ENCODE peak calls at places on chromosomes 7 and 10, in six cellular contexts. One of them, this sample, is unnamed.

GRCh38 chr10:48305905-48306264 is 592 bp upstream of the MAPK8 start:
- DNase-seq in GM06990: no peak
- DNase-seq in mucosa of descending colon: no peak
- DNase-seq in GM13977: no peak
- DNase-seq in stimulated activated CD4-positive, alpha-beta T cell treated with anti-CD3 and anti-CD28 coated beads, Interleukin-4, amount 100 ng/mL, for 4 hours: no peak
- DNase-seq in sciatic nerve: no peak
- DNase-seq in this sample: no peak

GRCh38 chr10:89163265-89163995 is 43.7 kb downstream of the CH25H start:
- DNase-seq in GM06990: peak
- DNase-seq in mucosa of descending colon: peak
- DNase-seq in GM13977: peak
- DNase-seq in stimulated activated CD4-positive, alpha-beta T cell treated with anti-CD3 and anti-CD28 coated beads, Interleukin-4, amount 100 ng/mL, for 4 hours: peak
- DNase-seq in sciatic nerve: no peak
- DNase-seq in this sample: no peak

GRCh38 chr7:42495251-42495650 is 258.2 kb upstream of the GLI3 start:
- DNase-seq in GM06990: no peak
- DNase-seq in mucosa of descending colon: no peak
- DNase-seq in GM13977: no peak
- DNase-seq in stimulated activated CD4-positive, alpha-beta T cell treated with anti-CD3 and anti-CD28 coated beads, Interleukin-4, amount 100 ng/mL, for 4 hours: no peak
- DNase-seq in sciatic nerve: no peak
- DNase-seq in this sample: no peak

GRCh38 chr7:142347091-142347490 is 89.2 kb upstream of the PRSS58 start:
- DNase-seq in GM06990: no peak
- DNase-seq in mucosa of descending colon: no peak
- DNase-seq in GM13977: no peak
- DNase-seq in stimulated activated CD4-positive, alpha-beta T cell treated with anti-CD3 and anti-CD28 coated beads, Interleukin-4, amount 100 ng/mL, for 4 hours: no peak
- DNase-seq in sciatic nerve: no peak
- DNase-seq in this sample: no peak

GRCh38 chr10:44960482-44961230 is 1.1 kb downstream of the RASSF4 start:
- DNase-seq in GM06990: no peak
- DNase-seq in mucosa of descending colon: no peak
- DNase-seq in GM13977: peak
- DNase-seq in stimulated activated CD4-positive, alpha-beta T cell treated with anti-CD3 and anti-CD28 coated beads, Interleukin-4, amount 100 ng/mL, for 4 hours: no peak
- DNase-seq in sciatic nerve: no peak
- DNase-seq in this sample: no peak

GRCh38 chr10:3714526-3714925 is 70.5 kb downstream of the KLF6 start:
- DNase-seq in GM06990: no peak
- DNase-seq in mucosa of descending colon: no peak
- DNase-seq in GM13977: no peak
- DNase-seq in stimulated activated CD4-positive, alpha-beta T cell treated with anti-CD3 and anti-CD28 coated beads, Interleukin-4, amount 100 ng/mL, for 4 hours: no peak
- DNase-seq in sciatic nerve: no peak
- DNase-seq in this sample: no peak

GRCh38 chr7:83011954-83012353 is 150.7 kb downstream of the PCLO start:
- DNase-seq in GM06990: no peak
- DNase-seq in mucosa of descending colon: no peak
- DNase-seq in GM13977: no peak
- DNase-seq in stimulated activated CD4-positive, alpha-beta T cell treated with anti-CD3 and anti-CD28 coated beads, Interleukin-4, amount 100 ng/mL, for 4 hours: no peak
- DNase-seq in sciatic nerve: no peak
- DNase-seq in this sample: no peak

GRCh38 chr10:94224656-94225055 is 138.1 kb downstream of the NOC3L start:
- DNase-seq in GM06990: no peak
- DNase-seq in mucosa of descending colon: no peak
- DNase-seq in GM13977: no peak
- DNase-seq in stimulated activated CD4-positive, alpha-beta T cell treated with anti-CD3 and anti-CD28 coated beads, Interleukin-4, amount 100 ng/mL, for 4 hours: no peak
- DNase-seq in sciatic nerve: no peak
- DNase-seq in this sample: peak

GRCh38 chr10:49568235-49568634 is 29.3 kb upstream of the ERCC6 start:
- DNase-seq in GM06990: peak
- DNase-seq in mucosa of descending colon: no peak
- DNase-seq in GM13977: peak
- DNase-seq in stimulated activated CD4-positive, alpha-beta T cell treated with anti-CD3 and anti-CD28 coated beads, Interleukin-4, amount 100 ng/mL, for 4 hours: no peak
- DNase-seq in sciatic nerve: no peak
- DNase-seq in this sample: peak

GRCh38 chr10:78349165-78349516 is 315.5 kb downstream of the RPS24 start:
- DNase-seq in GM06990: no peak
- DNase-seq in mucosa of descending colon: no peak
- DNase-seq in GM13977: no peak
- DNase-seq in stimulated activated CD4-positive, alpha-beta T cell treated with anti-CD3 and anti-CD28 coated beads, Interleukin-4, amount 100 ng/mL, for 4 hours: no peak
- DNase-seq in sciatic nerve: peak
- DNase-seq in this sample: no peak

GRCh38 chr7:50539725-50540124 is 25.5 kb downstream of the DDC start:
- DNase-seq in GM06990: no peak
- DNase-seq in mucosa of descending colon: no peak
- DNase-seq in GM13977: no peak
- DNase-seq in stimulated activated CD4-positive, alpha-beta T cell treated with anti-CD3 and anti-CD28 coated beads, Interleukin-4, amount 100 ng/mL, for 4 hours: no peak
- DNase-seq in sciatic nerve: no peak
- DNase-seq in this sample: no peak

GRCh38 chr7:50531401-50531906 is 33.8 kb downstream of the DDC start:
- DNase-seq in GM06990: no peak
- DNase-seq in mucosa of descending colon: no peak
- DNase-seq in GM13977: no peak
- DNase-seq in stimulated activated CD4-positive, alpha-beta T cell treated with anti-CD3 and anti-CD28 coated beads, Interleukin-4, amount 100 ng/mL, for 4 hours: no peak
- DNase-seq in sciatic nerve: no peak
- DNase-seq in this sample: peak

GRCh38 chr10:5888352-5888751 is 1.3 kb downstream of the ANKRD16 start:
- DNase-seq in GM06990: no peak
- DNase-seq in mucosa of descending colon: no peak
- DNase-seq in GM13977: no peak
- DNase-seq in stimulated activated CD4-positive, alpha-beta T cell treated with anti-CD3 and anti-CD28 coated beads, Interleukin-4, amount 100 ng/mL, for 4 hours: no peak
- DNase-seq in sciatic nerve: no peak
- DNase-seq in this sample: no peak

GRCh38 chr7:112071856-112072255 is 134.3 kb downstream of the DOCK4 start:
- DNase-seq in GM06990: no peak
- DNase-seq in mucosa of descending colon: no peak
- DNase-seq in GM13977: no peak
- DNase-seq in stimulated activated CD4-positive, alpha-beta T cell treated with anti-CD3 and anti-CD28 coated beads, Interleukin-4, amount 100 ng/mL, for 4 hours: no peak
- DNase-seq in sciatic nerve: no peak
- DNase-seq in this sample: no peak

GRCh38 chr10:124768791-124769190 is 22.9 kb downstream of the EEF1AKMT2 start:
- DNase-seq in GM06990: no peak
- DNase-seq in mucosa of descending colon: no peak
- DNase-seq in GM13977: no peak
- DNase-seq in stimulated activated CD4-positive, alpha-beta T cell treated with anti-CD3 and anti-CD28 coated beads, Interleukin-4, amount 100 ng/mL, for 4 hours: no peak
- DNase-seq in sciatic nerve: no peak
- DNase-seq in this sample: no peak

GRCh38 chr10:110919349-110919931 is at the start of gene SHOC2:
- DNase-seq in GM06990: no peak
- DNase-seq in mucosa of descending colon: no peak
- DNase-seq in GM13977: no peak
- DNase-seq in stimulated activated CD4-positive, alpha-beta T cell treated with anti-CD3 and anti-CD28 coated beads, Interleukin-4, amount 100 ng/mL, for 4 hours: peak
- DNase-seq in sciatic nerve: peak
- DNase-seq in this sample: no peak

GRCh38 chr7:101815826-101816488 is 1.5 kb upstream of the CUX1 start:
- DNase-seq in GM06990: peak
- DNase-seq in mucosa of descending colon: peak
- DNase-seq in GM13977: peak
- DNase-seq in stimulated activated CD4-positive, alpha-beta T cell treated with anti-CD3 and anti-CD28 coated beads, Interleukin-4, amount 100 ng/mL, for 4 hours: peak
- DNase-seq in sciatic nerve: peak
- DNase-seq in this sample: peak

GRCh38 chr7:13992621-13992982 is 3.1 kb upstream of the ETV1 start:
- DNase-seq in GM06990: no peak
- DNase-seq in mucosa of descending colon: no peak
- DNase-seq in GM13977: no peak
- DNase-seq in stimulated activated CD4-positive, alpha-beta T cell treated with anti-CD3 and anti-CD28 coated beads, Interleukin-4, amount 100 ng/mL, for 4 hours: no peak
- DNase-seq in sciatic nerve: no peak
- DNase-seq in this sample: no peak

GRCh38 chr10:5948999-5949759 is 28.2 kb downstream of the IL15RA start:
- DNase-seq in GM06990: no peak
- DNase-seq in mucosa of descending colon: peak
- DNase-seq in GM13977: peak
- DNase-seq in stimulated activated CD4-positive, alpha-beta T cell treated with anti-CD3 and anti-CD28 coated beads, Interleukin-4, amount 100 ng/mL, for 4 hours: peak
- DNase-seq in sciatic nerve: no peak
- DNase-seq in this sample: peak

GRCh38 chr7:12389089-12389700 is 14.5 kb downstream of the VWDE start:
- DNase-seq in GM06990: no peak
- DNase-seq in mucosa of descending colon: peak
- DNase-seq in GM13977: peak
- DNase-seq in stimulated activated CD4-positive, alpha-beta T cell treated with anti-CD3 and anti-CD28 coated beads, Interleukin-4, amount 100 ng/mL, for 4 hours: peak
- DNase-seq in sciatic nerve: no peak
- DNase-seq in this sample: peak

This sample was measured in Daoy.